ENCODE peak calls at places on chromosomes 3 and 15, in seven cellular contexts. E, H, J, G, N, T and R are unnamed samples.

GRCh38 chr3:68935778-68936177 is 3.4 kb upstream of the TAFA4 start:
- DNase-seq in E (no peak), H (no peak), J (no peak), G (no peak), T (no peak), N (no peak), R (no peak)

GRCh38 chr3:139629033-139629432 is 48.7 kb downstream of the NMNAT3 start:
- DNase-seq in G (peak), J (peak), E (peak), N (peak), H (no peak), T (no peak), R (no peak)

GRCh38 chr15:98311566-98312188 is 336.7 kb upstream of the IGF1R start:
- DNase-seq in G (peak), T (peak), E (peak), N (peak), H (peak), J (no peak), R (peak)

GRCh38 chr3:17231537-17232261 is 346.9 kb downstream of the PLCL2 start:
- DNase-seq in E (no peak), H (no peak), T (no peak), N (no peak), J (no peak), G (no peak), R (no peak)

GRCh38 chr3:4976109-4976508 is 3.1 kb upstream of the BHLHE40 start:
- DNase-seq in E (peak), T (no peak), G (peak), N (peak), H (peak), J (no peak), R (no peak)

GRCh38 chr15:56369234-56369633 is 4.0 kb downstream of the TEX9 start:
- DNase-seq in G (no peak), N (no peak), H (no peak), J (no peak), E (no peak), T (no peak), R (no peak)

GRCh38 chr15:60751985-60752952 is 273.3 kb upstream of the ICE2 start:
- DNase-seq in H (no peak), N (peak), G (peak), J (no peak), E (no peak), T (peak), R (no peak)

GRCh38 chr3:124063168-124063909 is 71.4 kb upstream of the ROPN1 start:
- DNase-seq in H (no peak), N (no peak), J (no peak), E (no peak), T (no peak), G (peak), R (no peak)

GRCh38 chr3:42638339-42638842 is 15.1 kb upstream of the ZBTB47 start:
- DNase-seq in H (no peak), G (no peak), T (no peak), J (no peak), E (no peak), N (no peak), R (no peak)

GRCh38 chr3:42632146-42632545 is 21.4 kb upstream of the ZBTB47 start:
- DNase-seq in E (no peak), J (no peak), T (no peak), H (no peak), N (peak), G (peak), R (peak)

GRCh38 chr3:42633544-42633943 is 20.0 kb upstream of the ZBTB47 start:
- DNase-seq in J (no peak), N (no peak), E (no peak), T (no peak), G (no peak), H (no peak), R (no peak)

GRCh38 chr3:42637001-42637400 is 16.5 kb upstream of the ZBTB47 start:
- DNase-seq in E (no peak), H (no peak), G (no peak), T (no peak), J (no peak), N (no peak), R (no peak)

DNA sequence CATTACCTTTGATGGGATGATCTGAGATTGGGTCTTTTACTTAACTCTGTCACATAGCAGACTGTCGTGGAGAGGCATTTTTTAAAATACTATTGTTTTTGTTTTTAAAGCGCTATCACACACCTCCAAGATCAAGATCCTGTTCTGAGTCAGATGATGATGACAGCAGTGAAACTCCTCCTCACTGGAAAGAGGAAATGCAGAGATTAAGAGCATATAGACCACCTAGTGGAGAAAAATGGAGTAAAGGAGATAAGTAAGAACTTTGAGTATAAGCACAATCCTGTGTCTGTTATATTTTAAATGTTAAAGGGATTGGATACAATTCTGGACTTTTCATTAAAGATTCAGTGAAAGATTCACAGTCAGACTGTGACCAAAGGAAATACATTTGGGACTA is 18.4 kb upstream of the ZBTB47 start:
- DNase-seq in H (no peak), T (no peak), G (peak), J (no peak), N (peak), E (peak), R (no peak)
- TF ChIP-seq CTCF in H (no peak), T (no peak), G (no peak), J (peak), N (peak), E (no peak), R (no peak)

GRCh38 chr15:78050441-78050809 is 27.1 kb downstream of the TBC1D2B start:
- DNase-seq in E (no peak), H (no peak), T (no peak), J (no peak), N (peak), G (no peak), R (no peak)
- H3K4me3 ChIP-seq in E (no peak), H (no peak), T (no peak), J (no peak), N (no peak), G (no peak), R (no peak)

GRCh38 chr3:79729096-79729495 is 38.7 kb downstream of the ROBO1 start:
- DNase-seq in H (no peak), N (peak), E (no peak), G (no peak), T (no peak), J (no peak), R (peak)

GRCh38 chr3:79726795-79727194 is 41.0 kb downstream of the ROBO1 start:
- DNase-seq in H (no peak), G (no peak), T (no peak), J (no peak), E (no peak), N (no peak), R (no peak)

DNA sequence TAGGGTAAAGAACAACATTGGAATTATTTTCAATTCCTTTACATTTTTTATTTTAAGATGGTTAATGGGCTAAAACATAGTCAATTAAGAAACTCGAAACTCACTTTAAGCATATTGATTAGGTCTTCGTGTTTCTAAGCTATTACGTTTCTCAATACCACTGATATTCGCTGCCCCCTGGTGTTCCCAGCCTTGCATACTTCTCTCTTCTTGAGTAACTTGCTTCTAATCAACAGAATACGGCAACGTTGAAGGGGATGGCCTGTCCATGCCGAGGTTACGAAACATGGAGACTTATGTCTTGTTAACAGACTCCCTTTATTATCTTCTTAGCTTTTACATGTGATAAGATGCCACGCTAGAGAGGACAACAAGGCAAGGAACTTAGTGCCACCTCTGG is 43.6 kb downstream of the ROBO1 start:
- DNase-seq in T (no peak), H (no peak), J (no peak), N (no peak), E (peak), G (no peak), R (peak)
- TF ChIP-seq CTCF in T (no peak), H (no peak), J (no peak), N (no peak), E (no peak), G (no peak), R (peak)

DNA sequence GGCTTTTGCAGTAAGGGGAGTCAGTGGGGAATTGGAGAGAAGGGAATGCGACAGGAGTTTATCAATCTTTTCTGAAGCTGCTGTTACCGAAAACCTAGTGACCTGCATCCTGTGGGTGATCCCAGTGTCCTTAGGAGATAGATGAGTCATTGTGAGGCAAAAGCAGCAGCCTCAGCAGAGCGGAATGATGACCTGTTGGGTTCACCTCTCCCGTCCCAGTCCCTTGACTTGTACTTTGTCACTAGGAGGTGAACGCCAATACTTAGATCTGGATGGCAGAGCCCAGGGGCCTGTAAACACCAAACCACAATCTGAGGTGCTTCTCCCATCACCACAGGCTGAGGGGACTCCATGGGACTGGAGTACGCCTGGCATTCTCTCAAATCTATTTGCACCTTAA is 17.9 kb downstream of the CDAN1 start:
- DNase-seq in T (no peak), E (no peak), J (no peak), G (no peak), H (no peak), N (no peak), R (no peak)
- H3K4me3 ChIP-seq in T (no peak), E (no peak), J (no peak), G (no peak), H (no peak), N (no peak), R (no peak)

DNA sequence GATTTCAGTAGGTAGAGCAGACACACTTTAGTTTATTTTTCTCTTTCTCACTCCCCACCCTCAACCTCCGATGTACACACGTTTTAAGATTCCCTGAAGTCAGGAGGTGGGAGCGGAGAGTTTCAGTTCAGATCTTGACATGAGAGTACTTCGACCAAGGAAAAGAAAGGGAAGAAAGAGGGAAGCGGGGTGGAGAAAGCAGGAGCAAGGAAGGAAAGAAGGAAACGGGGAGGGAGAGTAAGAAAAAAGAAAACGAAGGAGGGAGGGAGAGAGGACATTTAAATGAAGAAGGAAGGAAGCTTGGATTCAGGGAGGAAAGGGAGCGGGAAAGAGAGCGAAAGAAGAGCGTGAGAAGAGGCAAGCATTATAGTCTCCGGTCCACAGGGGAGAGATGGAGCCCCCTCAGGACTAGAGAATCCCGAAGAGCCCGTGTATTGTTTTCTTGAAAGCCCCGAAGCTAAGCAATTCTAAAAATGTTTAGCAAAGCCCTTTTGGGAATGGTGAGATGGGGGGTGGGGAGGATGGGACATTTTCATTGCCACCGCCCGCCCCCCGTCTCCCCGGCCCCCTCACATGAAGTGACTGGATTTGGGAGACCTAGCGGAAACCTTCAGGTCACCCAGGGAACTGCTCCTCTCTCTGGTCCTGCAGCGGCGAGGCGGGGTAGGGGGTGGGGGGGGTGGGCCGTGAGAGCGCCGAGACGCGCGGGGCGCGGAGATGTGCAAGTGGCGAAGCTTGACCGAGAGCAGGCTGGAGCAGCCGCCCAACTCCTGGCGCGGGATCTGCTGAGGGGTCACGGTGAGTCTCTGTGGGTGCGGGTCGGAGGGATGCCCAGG is 942 bp upstream of the MME start:
- DNase-seq in G (peak), J (peak), N (peak), E (no peak), T (no peak), H (no peak), R (no peak)
- TF ChIP-seq CTCF in G (no peak), J (no peak), N (no peak), E (no peak), T (peak), H (no peak), R (no peak)